ENCODE peak calls at places on chromosomes 16 and 17, in nine cellular contexts. Z is activated CD4-positive, alpha-beta T cell treated with anti-CD3 and anti-CD28 coated beads, Interleukin-2, amount 50 U/mL, for 48 hours; C is NCI-H1694 treated with DMSO at 0.1 percent for 48 hours; R is amniotic stem cell; H is NCI-H2081; P is colonic mucosa; M is COLO829; I is stimulated activated naive CD8-positive, alpha-beta T cell treated with anti-CD3 and anti-CD28 coated beads, Interleukin-15, Interleukin-2, amounts not matched to agents 100 U/mL and 50 U/mL, for 24 hours; W is NCI-H460. U is an unnamed sample.

GRCh38 chr17:64269687-64270649 is 6.9 kb upstream of the TEX2 start:
- DNase-seq in Z (no peak), C (no peak), R (no peak), H (no peak), P (no peak), M (no peak), I (no peak), W (no peak), U (no peak)

GRCh38 chr17:42010898-42011516 is 6.2 kb downstream of the DNAJC7 start:
- DNase-seq in Z (no peak), C (no peak), R (no peak), H (no peak), P (no peak), M (no peak), I (no peak), W (no peak), U (peak; percentile 62)

GRCh38 chr17:60720763-60721531 is 43.3 kb downstream of the BCAS3 start:
- DNase-seq in Z (peak; percentile 2), C (peak; percentile 39), R (peak; percentile 58), H (peak; percentile 59), P (peak; percentile 50), M (peak; percentile 56), I (peak; percentile 41), W (peak; percentile 56), U (peak; percentile 63)

GRCh38 chr16:59905628-59906027 is 1171.5 kb upstream of the GOT2 start:
- DNase-seq in Z (no peak), C (no peak), R (no peak), H (no peak), P (no peak), M (peak; percentile 37), I (no peak), W (peak; percentile 67), U (peak; percentile 28)

GRCh38 chr17:81651692-81652091 is 4.7 kb downstream of the PDE6G start:
- DNase-seq in Z (no peak), C (no peak), R (peak; percentile 59), H (peak; percentile 8), P (no peak), M (peak; percentile 28), I (no peak), W (no peak), U (peak; percentile 85)

GRCh38 chr17:66814570-66814969 is 20.3 kb upstream of the CACNG5 start:
- DNase-seq in Z (no peak), C (no peak), R (no peak), H (no peak), P (no peak), M (no peak), I (no peak), W (no peak), U (no peak)

GRCh38 chr16:546909-547770 is 13.1 kb upstream of the PRR35 start:
- DNase-seq in Z (peak; percentile 46), C (peak; percentile 46), R (no peak), H (no peak), P (peak; percentile 91), M (no peak), I (peak; percentile 52), W (peak; percentile 51), U (no peak)

GRCh38 chr17:49226771-49227435 is 3.7 kb downstream of the PHOSPHO1 start:
- DNase-seq in Z (no peak), C (no peak), R (no peak), H (no peak), P (no peak), M (no peak), I (no peak), W (no peak), U (no peak)

GRCh38 chr17:46742539-46743270 is 75.8 kb downstream of the WNT3 start:
- DNase-seq in Z (no peak), C (no peak), R (peak; percentile 51), H (no peak), P (no peak), M (peak; percentile 13), I (no peak), W (no peak), U (peak; percentile 84)

U was measured in A549.